ENCODE peak calls at places on chromosome 5, in seven cellular contexts. One of them, this sample, is unnamed.

GRCh38 chr5:134142806-134143205 is 28.3 kb downstream of the TCF7 start:
- DNase-seq in H9: peak; percentile 13
- DNase-seq in spleen: peak; percentile 69
- DNase-seq in osteocyte: peak; percentile 59
- DNase-seq in SK-N-SH: no peak
- DNase-seq in epithelial cell of proximal tubule: no peak
- DNase-seq in NB4: no peak
- DNase-seq in this sample: peak; percentile 12

GRCh38 chr5:142826741-142827492 is 56.7 kb downstream of the ARHGAP26 start:
- DNase-seq in spleen: no peak
- DNase-seq in osteocyte: no peak
- DNase-seq in NB4: peak; percentile 90
- DNase-seq in SK-N-SH: no peak
- DNase-seq in H9: no peak
- DNase-seq in epithelial cell of proximal tubule: no peak
- DNase-seq in this sample: no peak

GRCh38 chr5:53934126-53934856 is 373.9 kb downstream of the NDUFS4 start:
- DNase-seq in spleen: no peak
- DNase-seq in NB4: no peak
- DNase-seq in SK-N-SH: no peak
- DNase-seq in osteocyte: no peak
- DNase-seq in H9: no peak
- DNase-seq in epithelial cell of proximal tubule: no peak
- DNase-seq in this sample: no peak

GRCh38 chr5:77778881-77779438 is 2.8 kb upstream of the TBCA start:
- DNase-seq in H9: no peak
- DNase-seq in osteocyte: no peak
- DNase-seq in SK-N-SH: no peak
- DNase-seq in epithelial cell of proximal tubule: no peak
- DNase-seq in spleen: no peak
- DNase-seq in NB4: no peak
- DNase-seq in this sample: no peak

GRCh38 chr5:68898961-68899471 is 194.8 kb upstream of the SLC30A5 start:
- DNase-seq in H9: peak; percentile 68
- DNase-seq in epithelial cell of proximal tubule: no peak
- DNase-seq in spleen: no peak
- DNase-seq in osteocyte: no peak
- DNase-seq in SK-N-SH: no peak
- DNase-seq in NB4: no peak
- DNase-seq in this sample: no peak

GRCh38 chr5:155773680-155774079 is 553.3 kb upstream of the SGCD start:
- DNase-seq in SK-N-SH: no peak
- DNase-seq in spleen: no peak
- DNase-seq in epithelial cell of proximal tubule: no peak
- DNase-seq in osteocyte: no peak
- DNase-seq in H9: no peak
- DNase-seq in NB4: no peak
- DNase-seq in this sample: no peak

GRCh38 chr5:180832638-180833068 is 28.4 kb downstream of the ZFP62 start:
- DNase-seq in H9: no peak
- DNase-seq in epithelial cell of proximal tubule: no peak
- DNase-seq in osteocyte: no peak
- DNase-seq in SK-N-SH: no peak
- DNase-seq in spleen: no peak
- DNase-seq in NB4: no peak
- DNase-seq in this sample: no peak

GRCh38 chr5:140357731-140358093 is 2.3 kb upstream of the SLC4A9 start:
- DNase-seq in NB4: peak; percentile 86
- DNase-seq in epithelial cell of proximal tubule: no peak
- DNase-seq in SK-N-SH: peak; percentile 92
- DNase-seq in osteocyte: peak; percentile 92
- DNase-seq in H9: peak; percentile 92
- DNase-seq in spleen: peak; percentile 93
- DNase-seq in this sample: peak; percentile 52

GRCh38 chr5:123125953-123126352 is 36.9 kb downstream of the PRDM6 start:
- DNase-seq in H9: no peak
- DNase-seq in SK-N-SH: no peak
- DNase-seq in NB4: peak; percentile 7
- DNase-seq in osteocyte: no peak
- DNase-seq in epithelial cell of proximal tubule: no peak
- DNase-seq in spleen: no peak
- DNase-seq in this sample: no peak

GRCh38 chr5:98627121-98627520 is 146.3 kb upstream of the RGMB start:
- DNase-seq in H9: no peak
- DNase-seq in NB4: no peak
- DNase-seq in SK-N-SH: no peak
- DNase-seq in osteocyte: no peak
- DNase-seq in epithelial cell of proximal tubule: no peak
- DNase-seq in spleen: no peak
- DNase-seq in this sample: no peak

GRCh38 chr5:11906495-11906894 is 2.2 kb upstream of the CTNND2 start:
- DNase-seq in epithelial cell of proximal tubule: no peak
- DNase-seq in H9: no peak
- DNase-seq in SK-N-SH: no peak
- DNase-seq in osteocyte: no peak
- DNase-seq in spleen: no peak
- DNase-seq in NB4: no peak
- DNase-seq in this sample: no peak
- TF ChIP-seq CTCF in epithelial cell of proximal tubule: no peak
- TF ChIP-seq CTCF in H9: no peak
- TF ChIP-seq CTCF in SK-N-SH: no peak
- TF ChIP-seq CTCF in osteocyte: no peak
- TF ChIP-seq CTCF in spleen: no peak
- TF ChIP-seq CTCF in NB4: no peak
- TF ChIP-seq CTCF in this sample: no peak

DNA sequence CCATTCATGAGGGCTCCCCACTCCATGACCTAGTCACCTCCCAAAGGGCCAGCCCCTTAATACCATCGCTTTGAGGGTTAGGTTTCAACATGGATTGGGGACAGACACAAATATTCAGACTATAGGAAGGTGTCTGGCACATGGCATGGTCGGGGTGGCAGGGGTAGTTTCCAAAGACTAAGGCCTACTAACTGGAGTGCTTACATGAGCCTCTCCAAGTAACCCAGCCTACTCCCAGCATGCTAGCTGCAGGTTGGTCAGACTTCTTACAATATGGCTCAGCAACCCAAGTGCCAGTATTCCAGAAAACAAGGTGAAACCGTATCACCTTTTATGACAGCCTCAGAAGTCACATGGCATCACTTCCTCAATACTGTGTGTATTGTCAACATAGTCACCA is 19.9 kb upstream of the OTULINL start:
- DNase-seq in osteocyte: peak; percentile 56
- DNase-seq in H9: no peak
- DNase-seq in SK-N-SH: no peak
- DNase-seq in NB4: no peak
- DNase-seq in spleen: no peak
- DNase-seq in epithelial cell of proximal tubule: no peak
- DNase-seq in this sample: no peak
- TF ChIP-seq CTCF in osteocyte: no peak
- TF ChIP-seq CTCF in H9: no peak
- TF ChIP-seq CTCF in SK-N-SH: no peak
- TF ChIP-seq CTCF in NB4: no peak
- TF ChIP-seq CTCF in spleen: no peak
- TF ChIP-seq CTCF in epithelial cell of proximal tubule: no peak
- TF ChIP-seq CTCF in this sample: no peak

DNA sequence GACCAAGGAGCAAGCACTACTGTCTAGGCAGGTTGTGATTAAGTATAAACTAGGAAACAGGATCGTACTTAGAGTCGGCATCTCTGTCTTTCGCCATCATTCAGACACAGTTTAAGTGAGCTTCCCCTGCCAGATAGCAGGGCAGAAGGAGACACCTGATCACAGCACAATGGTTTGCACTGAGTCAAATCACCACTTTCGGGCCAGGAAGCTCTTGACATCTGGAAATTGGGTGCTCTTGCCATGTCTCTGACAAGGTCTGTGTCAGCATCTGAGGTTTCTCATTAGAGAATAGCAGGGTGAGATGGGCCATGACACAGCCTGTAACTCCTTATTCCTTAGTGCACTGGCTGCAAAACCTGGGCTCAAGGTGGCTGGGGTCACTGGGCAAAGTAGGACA is 8.3 kb downstream of the ADRB2 start:
- DNase-seq in spleen: no peak
- DNase-seq in H9: no peak
- DNase-seq in NB4: no peak
- DNase-seq in epithelial cell of proximal tubule: no peak
- DNase-seq in osteocyte: no peak
- DNase-seq in SK-N-SH: no peak
- DNase-seq in this sample: no peak
- TF ChIP-seq CTCF in spleen: no peak
- TF ChIP-seq CTCF in H9: no peak
- TF ChIP-seq CTCF in NB4: no peak
- TF ChIP-seq CTCF in epithelial cell of proximal tubule: no peak
- TF ChIP-seq CTCF in osteocyte: no peak
- TF ChIP-seq CTCF in SK-N-SH: no peak
- TF ChIP-seq CTCF in this sample: no peak

DNA sequence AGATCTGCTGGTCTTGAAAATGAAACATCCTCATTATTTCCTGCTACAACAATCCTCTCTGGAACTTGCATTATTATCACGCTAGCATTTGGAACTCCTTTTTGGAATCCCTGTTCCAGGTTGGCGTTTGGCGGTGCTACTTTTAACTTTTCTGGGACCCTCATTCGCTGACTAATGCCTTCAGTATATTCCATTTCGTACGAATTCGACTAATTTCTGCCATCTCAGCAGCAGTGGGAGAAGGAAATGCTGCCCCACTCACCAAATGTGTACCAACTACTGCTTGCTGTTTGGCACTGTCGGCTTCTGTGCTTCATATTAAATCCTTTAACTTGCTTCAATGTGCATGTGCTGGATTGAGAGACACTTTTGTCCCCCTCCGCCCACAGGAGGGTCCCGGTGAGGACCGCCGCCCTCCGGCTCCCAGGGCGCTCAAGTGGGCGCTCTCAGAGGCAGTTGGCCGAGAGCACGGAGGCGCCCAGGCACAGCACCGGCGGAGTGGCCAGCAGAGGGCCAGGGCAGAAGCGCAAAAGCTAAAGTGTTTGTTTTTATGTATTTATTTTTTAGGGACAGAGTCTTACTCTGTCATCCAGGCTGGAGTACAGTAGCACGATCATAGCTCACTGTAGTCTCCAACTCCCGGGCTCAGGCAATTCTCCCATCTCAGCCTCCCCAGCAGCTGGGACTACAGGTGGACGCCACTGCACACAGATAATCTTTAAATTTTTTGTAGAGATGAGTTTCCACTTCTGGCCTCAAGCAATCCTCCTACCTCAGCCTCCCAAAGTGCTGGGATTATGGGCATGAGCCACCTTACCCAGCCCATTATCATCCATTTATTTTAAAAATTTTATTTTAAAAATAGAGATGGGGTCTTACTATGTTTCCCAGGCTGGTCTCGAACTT is 11.9 kb downstream of the PDE6A start:
- DNase-seq in epithelial cell of proximal tubule: no peak
- DNase-seq in H9: peak; percentile 70
- DNase-seq in SK-N-SH: peak; percentile 60
- DNase-seq in spleen: peak; percentile 77
- DNase-seq in osteocyte: no peak
- DNase-seq in NB4: no peak
- DNase-seq in this sample: no peak
- TF ChIP-seq CTCF in epithelial cell of proximal tubule: peak; percentile 58
- TF ChIP-seq CTCF in H9: peak; percentile 73
- TF ChIP-seq CTCF in SK-N-SH: peak; percentile 65
- TF ChIP-seq CTCF in spleen: no peak
- TF ChIP-seq CTCF in osteocyte: no peak
- TF ChIP-seq CTCF in NB4: no peak
- TF ChIP-seq CTCF in this sample: no peak

GRCh38 chr5:149152317-149152746 is 11.0 kb downstream of the ABLIM3 start:
- DNase-seq in spleen: no peak
- DNase-seq in H9: no peak
- DNase-seq in osteocyte: no peak
- DNase-seq in epithelial cell of proximal tubule: peak; percentile 95
- DNase-seq in SK-N-SH: no peak
- DNase-seq in NB4: no peak
- DNase-seq in this sample: no peak

GRCh38 chr5:149150457-149150856 is 9.2 kb downstream of the ABLIM3 start:
- DNase-seq in NB4: peak; percentile 51
- DNase-seq in spleen: no peak
- DNase-seq in SK-N-SH: no peak
- DNase-seq in H9: no peak
- DNase-seq in osteocyte: no peak
- DNase-seq in epithelial cell of proximal tubule: no peak
- DNase-seq in this sample: no peak

GRCh38 chr5:149149942-149150341 is 8.6 kb downstream of the ABLIM3 start:
- DNase-seq in spleen: no peak
- DNase-seq in epithelial cell of proximal tubule: no peak
- DNase-seq in H9: no peak
- DNase-seq in SK-N-SH: no peak
- DNase-seq in NB4: no peak
- DNase-seq in osteocyte: no peak
- DNase-seq in this sample: no peak

GRCh38 chr5:149153193-149153750 is 12.0 kb downstream of the ABLIM3 start:
- DNase-seq in H9: no peak
- DNase-seq in epithelial cell of proximal tubule: no peak
- DNase-seq in NB4: no peak
- DNase-seq in spleen: no peak
- DNase-seq in osteocyte: no peak
- DNase-seq in SK-N-SH: no peak
- DNase-seq in this sample: no peak

GRCh38 chr5:149151717-149152116 is 10.4 kb downstream of the ABLIM3 start:
- DNase-seq in NB4: no peak
- DNase-seq in spleen: no peak
- DNase-seq in osteocyte: no peak
- DNase-seq in H9: no peak
- DNase-seq in epithelial cell of proximal tubule: no peak
- DNase-seq in SK-N-SH: no peak
- DNase-seq in this sample: no peak
- TF ChIP-seq CTCF in NB4: peak; percentile 28
- TF ChIP-seq CTCF in spleen: no peak
- TF ChIP-seq CTCF in osteocyte: peak; percentile 15
- TF ChIP-seq CTCF in H9: peak; percentile 63
- TF ChIP-seq CTCF in epithelial cell of proximal tubule: peak; percentile 65
- TF ChIP-seq CTCF in SK-N-SH: peak; percentile 50
- TF ChIP-seq CTCF in this sample: no peak

DNA sequence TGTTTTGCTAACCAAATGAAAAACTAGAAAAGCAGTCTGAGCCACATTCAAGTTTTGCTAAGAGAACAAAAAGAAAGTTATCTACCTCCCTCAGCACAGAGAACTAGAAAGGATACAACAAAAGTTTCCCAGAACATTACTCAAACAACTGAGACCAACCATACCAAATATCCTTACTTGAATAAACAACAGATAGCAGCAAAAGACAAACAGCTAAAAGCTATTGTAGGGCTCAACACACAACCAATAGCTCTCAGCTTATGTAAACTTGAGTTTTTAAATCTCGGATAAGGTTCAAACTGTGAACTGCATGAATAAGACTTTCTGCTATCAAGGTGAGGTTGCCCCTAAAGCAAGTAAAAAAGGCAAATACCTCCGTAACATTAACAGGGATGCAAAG is 3.5 kb downstream of the EPB41L4A start:
- DNase-seq in spleen: no peak
- DNase-seq in SK-N-SH: no peak
- DNase-seq in NB4: no peak
- DNase-seq in epithelial cell of proximal tubule: no peak
- DNase-seq in osteocyte: no peak
- DNase-seq in H9: no peak
- DNase-seq in this sample: no peak
- TF ChIP-seq CTCF in spleen: no peak
- TF ChIP-seq CTCF in SK-N-SH: no peak
- TF ChIP-seq CTCF in NB4: no peak
- TF ChIP-seq CTCF in epithelial cell of proximal tubule: no peak
- TF ChIP-seq CTCF in osteocyte: no peak
- TF ChIP-seq CTCF in H9: no peak
- TF ChIP-seq CTCF in this sample: no peak